ENCODE peak calls at places on chromosome 1, in eight cellular contexts. N, D, P, G, C, Z, K and E are unnamed samples.

GRCh38 chr1:110211503-110212164 is 1.5 kb downstream of the KCNC4 start:
- DNase-seq in C (no peak), K (no peak), N (peak), Z (no peak), G (no peak), D (no peak), P (no peak), E (peak)

GRCh38 chr1:180791806-180792205 is 120.9 kb upstream of the KIAA1614 start:
- DNase-seq in K (no peak), G (no peak), N (no peak), Z (no peak), P (no peak), D (no peak), C (peak), E (no peak)

GRCh38 chr1:86507935-86508582 is 38.8 kb upstream of the CLCA4 start:
- DNase-seq in C (peak), P (no peak), Z (no peak), N (peak), K (peak), D (no peak), G (no peak), E (no peak)

GRCh38 chr1:160748182-160748876 is 9.3 kb downstream of the SLAMF7 start:
- DNase-seq in D (no peak), K (no peak), N (no peak), P (no peak), C (peak), G (no peak), Z (no peak), E (no peak)

GRCh38 chr1:151728151-151728711 is 6.9 kb downstream of the RIIAD1 start:
- DNase-seq in K (peak), D (no peak), G (no peak), N (peak), C (no peak), Z (no peak), P (no peak), E (no peak)

GRCh38 chr1:61424382-61424781 is 300.6 kb downstream of the TM2D1 start:
- DNase-seq in Z (peak), D (peak), P (no peak), C (no peak), G (no peak), K (no peak), N (no peak), E (no peak)

GRCh38 chr1:14602131-14602530 is 3.6 kb downstream of the KAZN start:
- DNase-seq in D (no peak), N (peak), C (no peak), P (peak), Z (no peak), K (peak), G (peak), E (no peak)

GRCh38 chr1:229836324-229836723 is 210.3 kb downstream of the URB2 start:
- DNase-seq in Z (no peak), D (no peak), P (no peak), C (no peak), K (no peak), G (no peak), N (no peak), E (no peak)

GRCh38 chr1:1343811-1344421 is 5.3 kb downstream of the DVL1 start:
- DNase-seq in G (no peak), N (no peak), C (no peak), D (no peak), K (no peak), P (no peak), Z (no peak), E (no peak)

GRCh38 chr1:32464191-32464715 is 619 bp upstream of the ZBTB8B start:
- DNase-seq in C (no peak), P (no peak), N (no peak), K (no peak), D (peak), Z (no peak), G (no peak), E (no peak)

GRCh38 chr1:66182551-66183178 is 351.3 kb upstream of the SGIP1 start:
- DNase-seq in P (no peak), D (no peak), C (no peak), K (peak), N (peak), G (no peak), Z (no peak), E (no peak)

GRCh38 chr1:214791961-214792360 is 189.0 kb downstream of the CENPF start:
- DNase-seq in N (peak), G (no peak), P (no peak), K (no peak), Z (no peak), C (no peak), D (no peak), E (no peak)